ENCODE peak calls at places on chromosomes 5 and 9, in ten cellular contexts. M is CD8-positive, alpha-beta T cell; P is fibroblast of pulmonary artery; L is skeletal muscle cell; B is transverse colon; T is epithelial cell of esophagus; Z is left ventricle myocardium inferior; E is A549; W is WERI-Rb-1; S is suprapubic skin. O is an unnamed sample.

GRCh38 chr9:110202232-110202631 is 5.7 kb downstream of the C9orf152 start:
- DNase-seq in L (no peak), Z (no peak), S (no peak), M (no peak), W (no peak), E (no peak), B (no peak), T (no peak), P (no peak), O (no peak)

GRCh38 chr5:16461782-16462181 is 3.8 kb downstream of the ZNF622 start:
- DNase-seq in E (no peak), W (no peak), M (no peak), L (peak), B (no peak), S (no peak), P (peak), T (no peak), Z (no peak), O (no peak)

GRCh38 chr5:176725521-176725920 is 78.2 kb downstream of the TSPAN17 start:
- DNase-seq in L (no peak), P (no peak), T (no peak), M (no peak), B (no peak), W (no peak), E (no peak), S (no peak), Z (no peak), O (no peak)

GRCh38 chr5:111755942-111756353 is 1.0 kb downstream of the NREP start:
- DNase-seq in L (no peak), T (no peak), E (no peak), P (peak), S (no peak), B (no peak), Z (no peak), W (no peak), M (no peak), O (no peak)

GRCh38 chr9:70135176-70135575 is 91.5 kb downstream of the MAMDC2 start:
- DNase-seq in T (no peak), M (no peak), L (no peak), S (no peak), P (no peak), Z (no peak), E (no peak), W (no peak), B (no peak), O (no peak)

GRCh38 chr5:149635394-149635793 is 54.1 kb downstream of the ARHGEF37 start:
- DNase-seq in T (peak), Z (no peak), P (peak), M (no peak), B (no peak), S (peak), W (no peak), E (no peak), L (no peak), O (no peak)

GRCh38 chr5:14204785-14205321 is 61.7 kb downstream of the TRIO start:
- DNase-seq in S (peak), E (peak), Z (peak), P (peak), B (peak), M (no peak), L (peak), T (peak), W (no peak), O (peak)

GRCh38 chr9:131585375-131585774 is 40.1 kb downstream of the PRRT1B start:
- DNase-seq in B (peak), L (no peak), S (no peak), Z (no peak), W (no peak), M (peak), P (peak), E (no peak), T (no peak), O (no peak)

GRCh38 chr9:98132806-98133631 is 14.0 kb upstream of the TRIM14 start:
- DNase-seq in M (no peak), B (peak), T (no peak), W (peak), S (no peak), L (no peak), P (no peak), Z (no peak), E (no peak), O (no peak)

GRCh38 chr9:96107436-96107835 is 194.5 kb downstream of the HSD17B3 start:
- DNase-seq in P (no peak), M (no peak), L (no peak), S (no peak), Z (no peak), W (no peak), B (no peak), E (no peak), T (no peak), O (no peak)

GRCh38 chr5:151222054-151222768 is 1.7 kb downstream of the CCDC69 start:
- DNase-seq in M (peak), S (peak), Z (no peak), L (no peak), P (no peak), B (no peak), T (no peak), E (no peak), W (no peak), O (no peak)
- H3K4me3 ChIP-seq in M (peak), S (peak), Z (peak), L (no peak), P (no peak), B (peak), T (no peak), E (no peak), W (no peak), O (peak)

GRCh38 chr9:127720031-127720864 is 4.4 kb downstream of the TTC16 start:
- DNase-seq in M (peak), E (no peak), P (no peak), Z (no peak), B (no peak), L (no peak), W (no peak), S (no peak), T (no peak), O (no peak)

GRCh38 chr9:127722055-127722454 is 6.2 kb downstream of the TTC16 start:
- DNase-seq in L (no peak), Z (no peak), P (no peak), E (no peak), T (no peak), B (no peak), W (peak), S (no peak), M (no peak), O (no peak)

GRCh38 chr9:127721391-127721821 is 5.5 kb downstream of the TTC16 start:
- DNase-seq in B (peak), S (no peak), Z (no peak), E (peak), P (no peak), L (no peak), T (peak), W (no peak), M (peak), O (no peak)

GRCh38 chr9:127723013-127723412 is 7.1 kb downstream of the TTC16 start:
- DNase-seq in L (no peak), P (no peak), S (no peak), E (no peak), B (no peak), Z (no peak), M (no peak), W (no peak), T (no peak), O (peak)

DNA sequence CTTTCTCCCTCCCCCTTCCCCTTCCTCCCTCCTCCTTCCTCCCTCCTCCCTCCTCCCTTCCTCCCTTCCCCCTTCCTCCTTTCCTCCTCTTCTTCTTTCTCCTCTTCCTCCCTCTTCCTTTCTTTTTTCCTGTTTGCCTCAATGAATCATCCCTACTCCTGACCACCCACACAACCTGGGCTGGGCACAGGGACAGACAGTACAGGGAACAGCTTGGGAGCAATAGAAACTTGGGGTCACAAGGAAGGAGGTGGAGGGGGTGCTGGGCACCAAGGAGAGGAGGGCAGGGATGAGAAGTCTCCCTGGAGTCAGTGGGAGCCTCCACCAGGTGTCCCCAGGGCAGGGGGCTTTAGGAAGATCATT is 5.0 kb downstream of the TTC16 start:
- DNase-seq in E (no peak), W (no peak), Z (no peak), T (no peak), S (no peak), P (no peak), M (no peak), B (no peak), L (no peak), O (no peak)
- H3K4me3 ChIP-seq in E (no peak), W (no peak), Z (no peak), T (no peak), S (no peak), P (no peak), M (no peak), B (no peak), L (no peak), O (no peak)

GRCh38 chr9:89820337-89820736 is 215.5 kb downstream of the GADD45G start:
- DNase-seq in P (no peak), Z (no peak), T (no peak), E (no peak), B (no peak), S (no peak), L (no peak), M (no peak), W (no peak), O (no peak)
- H3K4me3 ChIP-seq in P (no peak), Z (no peak), T (no peak), E (no peak), B (no peak), S (no peak), L (no peak), M (no peak), W (no peak), O (no peak)

GRCh38 chr9:87337335-87338074 is 160.2 kb upstream of the DAPK1 start:
- DNase-seq in P (peak), Z (no peak), L (no peak), W (no peak), M (no peak), B (no peak), E (peak), T (no peak), S (no peak), O (no peak)
- H3K4me3 ChIP-seq in P (peak), Z (peak), L (peak), W (peak), M (peak), B (peak), E (peak), T (no peak), S (peak), O (peak)

GRCh38 chr5:32193591-32193990 is 19.5 kb upstream of the GOLPH3 start:
- DNase-seq in E (peak), S (peak), M (no peak), Z (peak), P (peak), B (peak), T (peak), W (no peak), L (peak), O (peak)

GRCh38 chr5:32195265-32195664 is 21.1 kb upstream of the GOLPH3 start:
- DNase-seq in W (no peak), T (no peak), P (no peak), L (no peak), Z (no peak), E (no peak), S (no peak), M (no peak), B (no peak), O (no peak)

GRCh38 chr5:32187675-32188074 is 13.6 kb upstream of the GOLPH3 start:
- DNase-seq in P (no peak), W (no peak), S (no peak), B (no peak), E (no peak), M (no peak), L (no peak), Z (no peak), T (no peak), O (no peak)

DNA sequence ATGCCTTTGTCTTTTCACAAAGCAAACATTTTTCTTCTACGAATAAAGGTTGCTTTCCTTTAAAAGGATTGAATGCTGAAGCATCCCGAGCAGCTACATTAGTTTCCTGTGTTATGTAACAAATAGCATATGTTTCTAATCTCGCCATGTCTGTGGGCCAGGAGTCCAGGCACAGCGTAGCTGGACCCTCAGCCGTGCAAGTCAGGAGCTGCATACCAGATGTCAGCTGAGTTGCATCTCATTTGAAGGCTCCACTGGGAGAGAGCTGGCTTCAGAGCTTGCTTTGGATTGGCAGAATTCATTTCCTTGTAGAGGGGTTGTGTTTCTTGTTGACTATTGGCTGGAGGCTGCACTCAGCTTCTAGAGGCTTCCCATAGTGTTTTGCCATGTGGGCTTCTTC is 16.0 kb upstream of the GOLPH3 start:
- DNase-seq in P (peak), E (no peak), L (peak), M (no peak), Z (peak), S (no peak), T (no peak), W (no peak), B (no peak), O (peak)
- H3K4me3 ChIP-seq in P (no peak), E (no peak), L (no peak), M (no peak), Z (no peak), S (no peak), T (no peak), W (no peak), B (no peak), O (no peak)

GRCh38 chr5:137148656-137149055 is 350.5 kb downstream of the SPOCK1 start:
- DNase-seq in E (no peak), L (no peak), S (no peak), P (no peak), Z (no peak), T (no peak), W (peak), M (no peak), B (no peak), O (no peak)
- H3K4me3 ChIP-seq in E (no peak), L (no peak), S (no peak), P (no peak), Z (no peak), T (no peak), W (no peak), M (no peak), B (no peak), O (no peak)

O was measured in heart left ventricle.